ENCODE peak calls at places on chromosome 5, in nine cellular contexts. B is A549, W is ovary, V is suprapubic skin, G is HepG2, N is GM12878, T is H1, I is stomach, P is transverse colon. C is an unnamed sample.
A peak's percentile ranks its signal among the peaks of the same experiment; 100 is the strongest.

GRCh38 chr5:40687316-40687715 is 7.6 kb downstream of the PTGER4 start:
- DNase-seq in B (no peak), N (no peak), W (no peak), T (no peak), G (no peak), P (no peak), I (no peak), V (no peak), C (no peak)

GRCh38 chr5:169651526-169651925 is 14.5 kb downstream of the DOCK2 start:
- DNase-seq in T (no peak), P (no peak), I (no peak), G (no peak), W (no peak), V (no peak), B (no peak), N (no peak), C (no peak)

GRCh38 chr5:134112726-134113571 is 1.5 kb upstream of the TCF7 start:
- DNase-seq in W (no peak), G (no peak), B (no peak), V (no peak), N (no peak), P (no peak), I (no peak), T (no peak), C (no peak)

GRCh38 chr5:76849767-76850291 is at the start of gene S100Z:
- DNase-seq in N (no peak), V (no peak), G (no peak), B (no peak), T (no peak), I (no peak), W (no peak), P (no peak), C (no peak)

GRCh38 chr5:142571351-142571750 is 114.5 kb downstream of the FGF1 start:
- DNase-seq in B (no peak), G (no peak), V (no peak), W (no peak), T (no peak), I (no peak), P (no peak), N (no peak), C (no peak)

GRCh38 chr5:57307516-57307915 is 133.7 kb downstream of the GPBP1 start:
- DNase-seq in P (no peak), B (no peak), V (no peak), G (no peak), T (no peak), W (no peak), N (no peak), I (no peak), C (no peak)

GRCh38 chr5:36657563-36657995 is 51.2 kb downstream of the SLC1A3 start:
- DNase-seq in B (no peak), I (peak; percentile 57), N (no peak), T (no peak), P (no peak), W (peak; percentile 39), G (peak; percentile 4), V (no peak), C (peak; percentile 26)

GRCh38 chr5:81288021-81288433 is 13.4 kb upstream of the ZCCHC9 start:
- DNase-seq in V (no peak), G (no peak), B (no peak), N (no peak), P (no peak), W (no peak), I (no peak), T (no peak), C (no peak)

GRCh38 chr5:116637149-116637740 is 62.6 kb upstream of the SEMA6A start:
- DNase-seq in V (no peak), W (no peak), T (no peak), B (no peak), N (no peak), I (no peak), P (no peak), G (no peak), C (no peak)

GRCh38 chr5:90161399-90161798 is 248.2 kb downstream of the CETN3 start:
- DNase-seq in T (peak; percentile 52), V (no peak), B (no peak), I (peak; percentile 33), P (peak; percentile 20), N (no peak), W (peak; percentile 56), G (peak; percentile 18), C (peak; percentile 22)

GRCh38 chr5:151675225-151675955 is 11.3 kb downstream of the SPARC start:
- DNase-seq in G (no peak), W (no peak), V (no peak), T (no peak), I (no peak), P (no peak), N (no peak), B (no peak), C (no peak)

GRCh38 chr5:100904259-100904822 is 1.3 kb upstream of the ST8SIA4 start:
- DNase-seq in V (peak; percentile 75), I (peak; percentile 26), P (peak; percentile 30), W (no peak), B (no peak), N (no peak), G (no peak), T (no peak), C (no peak)

GRCh38 chr5:135326296-135327240 is 72.5 kb downstream of the MACROH2A1 start:
- DNase-seq in I (no peak), P (no peak), G (no peak), N (no peak), V (no peak), T (no peak), W (no peak), B (no peak), C (no peak)

GRCh38 chr5:109373932-109374331 is 35.8 kb downstream of the PJA2 start:
- DNase-seq in G (no peak), N (no peak), P (no peak), T (no peak), I (no peak), W (no peak), V (no peak), B (no peak), C (no peak)

GRCh38 chr5:176415240-176416122 is 858 bp downstream of the CLTB start:
- DNase-seq in B (peak; percentile 81), W (peak; percentile 63), I (peak; percentile 41), T (peak; percentile 60), V (peak; percentile 84), N (no peak), G (no peak), P (peak; percentile 45), C (no peak)

GRCh38 chr5:135085936-135086235 is 51.9 kb upstream of the PITX1 start:
- DNase-seq in N (no peak), W (no peak), P (no peak), V (peak; percentile 44), B (no peak), G (no peak), I (no peak), T (no peak), C (no peak)

GRCh38 chr5:94192658-94193391 is 425.6 kb downstream of the KIAA0825 start:
- DNase-seq in W (no peak), N (no peak), G (no peak), V (no peak), I (no peak), P (no peak), B (no peak), T (no peak), C (no peak)
- TF ChIP-seq CTCF in W (no peak), N (no peak), G (no peak), V (no peak), I (no peak), P (no peak), B (no peak), T (no peak), C (no peak)

DNA sequence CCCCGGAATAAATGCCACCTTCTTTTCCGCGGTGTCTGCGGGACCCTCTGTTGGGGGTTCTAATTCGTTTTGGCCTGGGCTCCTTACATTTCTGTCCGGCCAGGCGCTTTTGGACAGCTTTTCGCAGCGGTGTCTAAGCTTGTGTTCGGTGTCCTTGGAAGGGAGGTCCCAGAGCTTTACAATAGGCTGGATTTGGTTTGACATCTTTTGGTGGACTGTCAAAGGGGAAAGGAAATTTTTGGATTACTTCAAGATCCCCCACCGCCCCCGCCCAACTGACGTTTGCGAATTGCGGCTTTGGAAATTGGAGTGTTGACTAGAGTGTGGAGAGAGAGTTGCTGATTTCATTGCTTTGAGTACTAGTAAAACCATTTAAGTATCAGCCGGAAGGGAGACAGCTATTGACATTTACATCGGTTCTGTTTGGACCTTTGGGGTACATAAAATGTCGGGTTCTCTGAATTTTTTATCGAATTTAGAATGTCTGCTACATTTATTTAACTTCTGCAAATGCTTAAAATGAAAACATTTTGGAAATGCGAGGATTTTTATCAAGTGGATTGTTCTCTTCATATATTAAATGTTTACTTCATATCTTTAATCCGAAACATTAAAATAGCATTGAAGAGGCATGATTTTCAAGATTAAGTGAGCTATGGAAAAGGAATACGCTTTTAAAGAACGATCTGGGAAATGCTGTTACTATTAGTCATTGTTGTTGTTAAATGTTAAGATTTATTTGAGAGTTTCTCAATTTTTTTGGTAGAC is 4.7 kb upstream of the PURA start:
- DNase-seq in P (no peak), I (no peak), T (no peak), N (no peak), V (no peak), G (no peak), W (peak; percentile 37), B (no peak), C (no peak)
- TF ChIP-seq EP300 in P (no peak), I (no peak), T (no peak), N (no peak), V (no peak), G (no peak), W (no peak), B (no peak), C (no peak)

GRCh38 chr5:31639488-31640011 is 619 bp downstream of the PDZD2 start:
- DNase-seq in G (no peak), V (no peak), W (peak; percentile 48), I (no peak), P (no peak), B (no peak), T (peak; percentile 73), N (no peak), C (no peak)
- TF ChIP-seq CTCF in G (no peak), V (no peak), W (no peak), I (no peak), P (no peak), B (no peak), T (no peak), N (no peak), C (no peak)

GRCh38 chr5:666816-667498 is 26.2 kb downstream of the TPPP start:
- DNase-seq in G (no peak), B (no peak), T (no peak), N (no peak), P (no peak), I (no peak), W (peak; percentile 25), V (peak; percentile 28), C (no peak)

GRCh38 chr5:669111-669841 is 23.9 kb downstream of the TPPP start:
- DNase-seq in T (peak; percentile 97), G (peak; percentile 20), N (no peak), V (peak; percentile 80), W (peak; percentile 66), B (no peak), I (peak; percentile 50), P (peak; percentile 49), C (no peak)

GRCh38 chr5:670396-671270 is 22.5 kb downstream of the TPPP start:
- DNase-seq in W (no peak), G (no peak), B (no peak), V (peak; percentile 56), N (no peak), T (no peak), I (no peak), P (no peak), C (no peak)

GRCh38 chr5:669842-670395 is 23.2 kb downstream of the TPPP start:
- DNase-seq in V (peak; percentile 76), I (no peak), N (no peak), W (peak; percentile 40), P (no peak), B (no peak), T (no peak), G (no peak), C (no peak)

GRCh38 chr5:668299-668995 is 24.7 kb downstream of the TPPP start:
- DNase-seq in V (peak; percentile 76), P (no peak), N (no peak), W (no peak), I (no peak), B (no peak), G (no peak), T (no peak), C (no peak)
- TF ChIP-seq EP300 in V (no peak), P (no peak), N (no peak), W (no peak), I (no peak), B (no peak), G (no peak), T (no peak), C (no peak)

C was measured in tibial nerve.